ENCODE peak calls at places on chromosomes 2 and 18, in five cellular contexts. P, D, A, M and I are unnamed samples.

GRCh38 chr2:237555560-237555959 is 10.8 kb upstream of the PRLH start:
- DNase-seq in A (no peak), D (no peak), M (no peak), P (no peak), I (no peak)

GRCh38 chr2:39516347-39517101 is 79.4 kb upstream of the MAP4K3 start:
- DNase-seq in P (no peak), D (no peak), A (no peak), M (no peak), I (no peak)

GRCh38 chr2:197011777-197012641 is 85.5 kb upstream of the PGAP1 start:
- DNase-seq in D (peak; percentile 67), P (no peak), M (no peak), A (no peak), I (no peak)

GRCh38 chr2:72539145-72539552 is 286.7 kb downstream of the EXOC6B start:
- DNase-seq in P (no peak), A (no peak), D (peak; percentile 38), M (no peak), I (no peak)

GRCh38 chr2:23375448-23375847 is 9.5 kb upstream of the KLHL29 start:
- DNase-seq in M (no peak), A (no peak), P (no peak), D (peak; percentile 58), I (no peak)

GRCh38 chr2:149394864-149395263 is 64.5 kb downstream of the LYPD6 start:
- DNase-seq in D (no peak), A (no peak), P (no peak), M (no peak), I (no peak)

GRCh38 chr2:28276807-28277206 is 115.9 kb upstream of the FOSL2 start:
- DNase-seq in M (peak; percentile 27), A (no peak), D (no peak), P (no peak), I (no peak)

GRCh38 chr2:168622559-168622958 is 166.5 kb downstream of the CERS6 start:
- DNase-seq in A (no peak), P (no peak), M (no peak), D (peak; percentile 24), I (no peak)

GRCh38 chr18:73691118-73691517 is 456.5 kb downstream of the FBXO15 start:
- DNase-seq in M (no peak), P (no peak), D (peak; percentile 2), A (no peak), I (no peak)

GRCh38 chr2:189002079-189002478 is 27.9 kb downstream of the COL3A1 start:
- DNase-seq in M (no peak), A (no peak), D (peak; percentile 80), P (no peak), I (no peak)

GRCh38 chr2:74414913-74415761 is 6.3 kb downstream of the C2orf81 start:
- DNase-seq in D (no peak), M (peak; percentile 89), A (no peak), P (peak; percentile 42), I (peak; percentile 78)

GRCh38 chr2:174945601-174946260 is 59.5 kb downstream of the CHN1 start:
- DNase-seq in P (no peak), D (no peak), A (no peak), M (no peak), I (no peak)

GRCh38 chr2:105952131-105952530 is 207.4 kb downstream of the NCK2 start:
- DNase-seq in M (no peak), D (no peak), A (no peak), P (no peak), I (no peak)

GRCh38 chr2:44056947-44057346 is 61.2 kb upstream of the LRPPRC start:
- DNase-seq in D (no peak), P (no peak), A (no peak), M (no peak), I (no peak)

GRCh38 chr2:136844546-136844945 is 79.2 kb downstream of the THSD7B start:
- DNase-seq in P (no peak), M (no peak), D (no peak), A (no peak), I (no peak)

GRCh38 chr2:226679389-226680057 is 120.1 kb downstream of the IRS1 start:
- DNase-seq in A (no peak), D (no peak), M (no peak), P (no peak), I (no peak)

GRCh38 chr18:57980573-57981348 is 63.3 kb upstream of the NEDD4L start:
- DNase-seq in P (no peak), A (no peak), D (no peak), M (no peak), I (no peak)

GRCh38 chr2:27408601-27409320 is 630 bp downstream of the PPM1G start:
- DNase-seq in M (no peak), D (peak; percentile 29), A (no peak), P (no peak), I (no peak)

GRCh38 chr2:16118611-16119590 is 178.6 kb downstream of the MYCN start:
- DNase-seq in M (no peak), D (no peak), A (no peak), P (no peak), I (no peak)

GRCh38 chr2:143705108-143705686 is 576.0 kb downstream of the ARHGAP15 start:
- DNase-seq in M (no peak), P (no peak), D (no peak), A (no peak), I (no peak)

GRCh38 chr2:200455958-200456421 is 53.9 kb downstream of the KCTD18 start:
- DNase-seq in M (no peak), D (no peak), P (no peak), A (peak; percentile 81), I (no peak)

GRCh38 chr2:70514612-70515055 is 39.0 kb downstream of the TGFA start:
- DNase-seq in M (peak; percentile 52), P (no peak), A (no peak), D (no peak), I (peak; percentile 78)
- TF ChIP-seq EP300 in M (peak; percentile 59), P (no peak), A (no peak), D (no peak), I (no peak)

GRCh38 chr2:142615876-142616275 is 261.6 kb upstream of the KYNU start:
- DNase-seq in P (no peak), M (no peak), A (no peak), D (no peak), I (no peak)

GRCh38 chr2:142621287-142621686 is 256.2 kb upstream of the KYNU start:
- DNase-seq in M (no peak), D (no peak), P (no peak), A (no peak), I (no peak)

GRCh38 chr2:142617461-142617860 is 260.0 kb upstream of the KYNU start:
- DNase-seq in P (no peak), D (no peak), A (no peak), M (no peak), I (no peak)
- TF ChIP-seq EP300 in P (no peak), D (no peak), A (no peak), M (no peak), I (no peak)

GRCh38 chr2:85711578-85712060 is 17.5 kb downstream of the GNLY start:
- DNase-seq in A (no peak), P (no peak), M (peak; percentile 28), D (no peak), I (no peak)

GRCh38 chr2:85714841-85715240 is 20.7 kb downstream of the GNLY start:
- DNase-seq in D (no peak), P (no peak), A (no peak), M (no peak), I (no peak)

GRCh38 chr2:85713836-85714235 is 19.7 kb downstream of the GNLY start:
- DNase-seq in M (no peak), D (no peak), P (no peak), A (no peak), I (no peak)

GRCh38 chr2:85712261-85712660 is 18.1 kb downstream of the GNLY start:
- DNase-seq in P (no peak), M (peak; percentile 57), D (no peak), A (no peak), I (no peak)

GRCh38 chr2:85712849-85713612 is 18.9 kb downstream of the GNLY start:
- DNase-seq in M (peak; percentile 83), D (peak; percentile 54), P (no peak), A (no peak), I (no peak)
- TF ChIP-seq EP300 in M (peak; percentile 100), D (no peak), P (peak; percentile 93), A (no peak), I (no peak)

GRCh38 chr2:122236152-122236892 is 480.9 kb downstream of the TSN start:
- DNase-seq in P (no peak), M (no peak), A (no peak), D (peak; percentile 64), I (no peak)
- TF ChIP-seq EP300 in P (no peak), M (no peak), A (no peak), D (peak; percentile 42), I (no peak)

GRCh38 chr18:35564795-35565453 is 16.6 kb upstream of the GALNT1 start:
- DNase-seq in M (no peak), D (no peak), A (no peak), P (no peak), I (no peak)

GRCh38 chr18:35570182-35570581 is 11.4 kb upstream of the GALNT1 start:
- DNase-seq in M (no peak), D (no peak), P (no peak), A (no peak), I (no peak)

GRCh38 chr18:35571138-35571537 is 10.4 kb upstream of the GALNT1 start:
- DNase-seq in P (no peak), A (no peak), D (no peak), M (no peak), I (no peak)

GRCh38 chr18:35566019-35566418 is 15.5 kb upstream of the GALNT1 start:
- DNase-seq in M (no peak), P (no peak), D (no peak), A (no peak), I (no peak)
- TF ChIP-seq EP300 in M (no peak), P (no peak), D (no peak), A (no peak), I (no peak)